ENCODE peak calls at places on chromosomes 5 and 9, in nine cellular contexts. One of them, this sample, is unnamed.

GRCh38 chr9:35891649-35892048 is 14.4 kb upstream of the HRCT1 start:
- DNase-seq in cardiac muscle cell: no peak
- DNase-seq in WERI-Rb-1: no peak
- DNase-seq in astrocyte of the spinal cord: no peak
- DNase-seq in psoas muscle: no peak
- DNase-seq in stomach: no peak
- DNase-seq in nephron progenitor cell: no peak
- DNase-seq in BJ: no peak
- DNase-seq in upper lobe of left lung: no peak
- DNase-seq in this sample: no peak

GRCh38 chr5:175854231-175855040 is 16.9 kb upstream of the CPLX2 start:
- DNase-seq in BJ: no peak
- DNase-seq in upper lobe of left lung: no peak
- DNase-seq in psoas muscle: peak; percentile 20
- DNase-seq in nephron progenitor cell: no peak
- DNase-seq in astrocyte of the spinal cord: no peak
- DNase-seq in WERI-Rb-1: no peak
- DNase-seq in cardiac muscle cell: no peak
- DNase-seq in stomach: peak; percentile 33
- DNase-seq in this sample: no peak

GRCh38 chr9:10252174-10252573 is 360.6 kb downstream of the PTPRD start:
- DNase-seq in upper lobe of left lung: no peak
- DNase-seq in astrocyte of the spinal cord: no peak
- DNase-seq in nephron progenitor cell: no peak
- DNase-seq in WERI-Rb-1: no peak
- DNase-seq in cardiac muscle cell: no peak
- DNase-seq in psoas muscle: no peak
- DNase-seq in BJ: no peak
- DNase-seq in stomach: peak; percentile 79
- DNase-seq in this sample: no peak

GRCh38 chr9:81456431-81456970 is 232.8 kb downstream of the TLE1 start:
- DNase-seq in cardiac muscle cell: no peak
- DNase-seq in nephron progenitor cell: no peak
- DNase-seq in upper lobe of left lung: no peak
- DNase-seq in astrocyte of the spinal cord: peak; percentile 65
- DNase-seq in WERI-Rb-1: no peak
- DNase-seq in stomach: no peak
- DNase-seq in BJ: peak; percentile 26
- DNase-seq in psoas muscle: no peak
- DNase-seq in this sample: no peak

GRCh38 chr5:180210961-180211760 is 2.1 kb upstream of the RASGEF1C start:
- DNase-seq in cardiac muscle cell: no peak
- DNase-seq in upper lobe of left lung: no peak
- DNase-seq in nephron progenitor cell: no peak
- DNase-seq in psoas muscle: no peak
- DNase-seq in astrocyte of the spinal cord: no peak
- DNase-seq in BJ: no peak
- DNase-seq in WERI-Rb-1: no peak
- DNase-seq in stomach: no peak
- DNase-seq in this sample: no peak

GRCh38 chr9:131420913-131421312 is 27.0 kb downstream of the PRRC2B start:
- DNase-seq in stomach: no peak
- DNase-seq in nephron progenitor cell: no peak
- DNase-seq in astrocyte of the spinal cord: peak; percentile 54
- DNase-seq in upper lobe of left lung: peak; percentile 60
- DNase-seq in cardiac muscle cell: no peak
- DNase-seq in BJ: no peak
- DNase-seq in psoas muscle: peak; percentile 18
- DNase-seq in WERI-Rb-1: no peak
- DNase-seq in this sample: peak; percentile 35

GRCh38 chr9:92191801-92192200 is 76.6 kb upstream of the SPTLC1 start:
- DNase-seq in nephron progenitor cell: no peak
- DNase-seq in BJ: peak; percentile 74
- DNase-seq in WERI-Rb-1: no peak
- DNase-seq in cardiac muscle cell: no peak
- DNase-seq in stomach: no peak
- DNase-seq in upper lobe of left lung: no peak
- DNase-seq in psoas muscle: no peak
- DNase-seq in astrocyte of the spinal cord: peak; percentile 16
- DNase-seq in this sample: no peak

GRCh38 chr5:23977996-23978395 is 470.6 kb downstream of the PRDM9 start:
- DNase-seq in BJ: no peak
- DNase-seq in upper lobe of left lung: no peak
- DNase-seq in WERI-Rb-1: peak; percentile 62
- DNase-seq in stomach: no peak
- DNase-seq in astrocyte of the spinal cord: no peak
- DNase-seq in psoas muscle: no peak
- DNase-seq in nephron progenitor cell: peak; percentile 46
- DNase-seq in cardiac muscle cell: no peak
- DNase-seq in this sample: no peak

GRCh38 chr9:16196206-16196605 is 643.4 kb downstream of the CCDC171 start:
- DNase-seq in stomach: no peak
- DNase-seq in astrocyte of the spinal cord: no peak
- DNase-seq in cardiac muscle cell: no peak
- DNase-seq in upper lobe of left lung: no peak
- DNase-seq in WERI-Rb-1: no peak
- DNase-seq in psoas muscle: no peak
- DNase-seq in nephron progenitor cell: no peak
- DNase-seq in BJ: no peak
- DNase-seq in this sample: no peak

GRCh38 chr9:129446828-129447550 is 173.9 kb downstream of the C9orf50 start:
- DNase-seq in WERI-Rb-1: peak; percentile 93
- DNase-seq in cardiac muscle cell: no peak
- DNase-seq in upper lobe of left lung: no peak
- DNase-seq in BJ: no peak
- DNase-seq in astrocyte of the spinal cord: no peak
- DNase-seq in psoas muscle: no peak
- DNase-seq in stomach: no peak
- DNase-seq in nephron progenitor cell: no peak
- DNase-seq in this sample: no peak

GRCh38 chr5:149999359-149999758 is 1.1 kb downstream of the TIGD6 start:
- DNase-seq in astrocyte of the spinal cord: no peak
- DNase-seq in nephron progenitor cell: no peak
- DNase-seq in stomach: no peak
- DNase-seq in upper lobe of left lung: no peak
- DNase-seq in BJ: no peak
- DNase-seq in psoas muscle: no peak
- DNase-seq in cardiac muscle cell: no peak
- DNase-seq in WERI-Rb-1: no peak
- DNase-seq in this sample: no peak

GRCh38 chr9:104606202-104606601 is 775 bp upstream of the OR13C2 start:
- DNase-seq in upper lobe of left lung: no peak
- DNase-seq in astrocyte of the spinal cord: no peak
- DNase-seq in stomach: no peak
- DNase-seq in WERI-Rb-1: no peak
- DNase-seq in nephron progenitor cell: no peak
- DNase-seq in BJ: no peak
- DNase-seq in psoas muscle: no peak
- DNase-seq in cardiac muscle cell: no peak
- DNase-seq in this sample: no peak

GRCh38 chr5:74643160-74643562 is 2.6 kb upstream of the ENC1 start:
- DNase-seq in psoas muscle: no peak
- DNase-seq in BJ: peak; percentile 78
- DNase-seq in cardiac muscle cell: no peak
- DNase-seq in stomach: no peak
- DNase-seq in astrocyte of the spinal cord: peak; percentile 87
- DNase-seq in upper lobe of left lung: peak; percentile 63
- DNase-seq in WERI-Rb-1: no peak
- DNase-seq in nephron progenitor cell: no peak
- DNase-seq in this sample: no peak

GRCh38 chr9:137396227-137396626 is 26.7 kb downstream of the EXD3 start:
- DNase-seq in nephron progenitor cell: no peak
- DNase-seq in astrocyte of the spinal cord: peak; percentile 92
- DNase-seq in psoas muscle: peak; percentile 29
- DNase-seq in WERI-Rb-1: no peak
- DNase-seq in upper lobe of left lung: no peak
- DNase-seq in BJ: peak; percentile 17
- DNase-seq in stomach: no peak
- DNase-seq in cardiac muscle cell: no peak
- DNase-seq in this sample: no peak

GRCh38 chr5:142845402-142845901 is 75.3 kb downstream of the ARHGAP26 start:
- DNase-seq in stomach: no peak
- DNase-seq in nephron progenitor cell: no peak
- DNase-seq in upper lobe of left lung: no peak
- DNase-seq in psoas muscle: no peak
- DNase-seq in cardiac muscle cell: peak; percentile 44
- DNase-seq in astrocyte of the spinal cord: no peak
- DNase-seq in BJ: no peak
- DNase-seq in WERI-Rb-1: no peak
- DNase-seq in this sample: no peak

GRCh38 chr5:42749020-42749419 is 7.6 kb upstream of the CCDC152 start:
- DNase-seq in BJ: no peak
- DNase-seq in astrocyte of the spinal cord: no peak
- DNase-seq in nephron progenitor cell: no peak
- DNase-seq in stomach: no peak
- DNase-seq in psoas muscle: no peak
- DNase-seq in cardiac muscle cell: no peak
- DNase-seq in upper lobe of left lung: no peak
- DNase-seq in WERI-Rb-1: no peak
- DNase-seq in this sample: no peak

GRCh38 chr5:82314964-82315728 is 37.0 kb upstream of the RPS23 start:
- DNase-seq in upper lobe of left lung: no peak
- DNase-seq in WERI-Rb-1: no peak
- DNase-seq in cardiac muscle cell: no peak
- DNase-seq in BJ: no peak
- DNase-seq in nephron progenitor cell: no peak
- DNase-seq in astrocyte of the spinal cord: peak; percentile 67
- DNase-seq in stomach: no peak
- DNase-seq in psoas muscle: no peak
- DNase-seq in this sample: no peak

DNA sequence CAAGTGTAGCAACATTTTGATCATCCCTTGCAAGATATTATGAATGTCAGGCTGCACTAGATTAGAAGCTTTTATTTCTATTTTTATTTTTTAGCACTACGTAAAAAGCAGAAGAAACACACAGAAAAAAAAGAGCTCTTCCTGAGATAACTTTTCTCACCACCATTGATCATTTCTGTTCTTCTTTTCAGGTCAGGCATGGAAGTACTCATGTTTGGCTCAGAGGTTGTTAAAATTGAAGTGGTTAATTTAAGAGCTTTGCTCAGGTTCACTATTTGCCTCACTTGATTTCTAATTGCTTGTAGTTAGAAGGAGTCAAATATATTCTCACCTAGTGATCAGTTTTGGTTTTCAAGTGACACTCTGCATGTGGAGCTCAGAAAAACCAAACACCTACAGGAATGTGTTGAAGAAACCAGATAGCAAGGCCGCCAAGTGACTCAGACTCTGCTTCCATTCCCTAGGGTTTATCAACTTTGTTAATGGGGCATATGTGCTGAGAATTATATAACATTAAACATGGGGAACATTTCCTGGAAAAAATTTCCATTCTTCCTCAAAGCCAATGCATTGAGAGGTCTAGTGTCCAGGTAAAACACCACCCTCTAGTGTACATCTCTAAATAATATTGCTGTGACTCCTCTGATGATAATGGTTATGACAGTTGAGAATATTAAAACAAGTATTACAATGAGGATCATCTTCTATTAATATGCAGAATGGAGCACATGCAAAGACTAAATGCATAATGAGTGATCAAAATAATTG is 679.7 kb downstream of the CETN3 start:
- DNase-seq in stomach: no peak
- DNase-seq in BJ: no peak
- DNase-seq in upper lobe of left lung: no peak
- DNase-seq in psoas muscle: no peak
- DNase-seq in astrocyte of the spinal cord: peak; percentile 16
- DNase-seq in nephron progenitor cell: no peak
- DNase-seq in WERI-Rb-1: no peak
- DNase-seq in cardiac muscle cell: no peak
- DNase-seq in this sample: no peak
- TF ChIP-seq CTCF in stomach: no peak
- TF ChIP-seq CTCF in BJ: no peak
- TF ChIP-seq CTCF in upper lobe of left lung: no peak
- TF ChIP-seq CTCF in psoas muscle: peak; percentile 38
- TF ChIP-seq CTCF in astrocyte of the spinal cord: peak; percentile 35
- TF ChIP-seq CTCF in nephron progenitor cell: no peak
- TF ChIP-seq CTCF in WERI-Rb-1: peak; percentile 9
- TF ChIP-seq CTCF in cardiac muscle cell: no peak
- TF ChIP-seq CTCF in this sample: no peak

GRCh38 chr5:9498541-9499497 is 47.1 kb downstream of the SEMA5A start:
- DNase-seq in BJ: no peak
- DNase-seq in stomach: no peak
- DNase-seq in cardiac muscle cell: peak; percentile 35
- DNase-seq in astrocyte of the spinal cord: peak; percentile 39
- DNase-seq in nephron progenitor cell: no peak
- DNase-seq in psoas muscle: no peak
- DNase-seq in upper lobe of left lung: no peak
- DNase-seq in WERI-Rb-1: peak; percentile 71
- DNase-seq in this sample: no peak
- TF ChIP-seq CTCF in BJ: peak; percentile 35
- TF ChIP-seq CTCF in stomach: no peak
- TF ChIP-seq CTCF in cardiac muscle cell: peak; percentile 37
- TF ChIP-seq CTCF in astrocyte of the spinal cord: peak; percentile 64
- TF ChIP-seq CTCF in nephron progenitor cell: peak; percentile 38
- TF ChIP-seq CTCF in psoas muscle: no peak
- TF ChIP-seq CTCF in upper lobe of left lung: no peak
- TF ChIP-seq CTCF in WERI-Rb-1: peak; percentile 82
- TF ChIP-seq CTCF in this sample: no peak

DNA sequence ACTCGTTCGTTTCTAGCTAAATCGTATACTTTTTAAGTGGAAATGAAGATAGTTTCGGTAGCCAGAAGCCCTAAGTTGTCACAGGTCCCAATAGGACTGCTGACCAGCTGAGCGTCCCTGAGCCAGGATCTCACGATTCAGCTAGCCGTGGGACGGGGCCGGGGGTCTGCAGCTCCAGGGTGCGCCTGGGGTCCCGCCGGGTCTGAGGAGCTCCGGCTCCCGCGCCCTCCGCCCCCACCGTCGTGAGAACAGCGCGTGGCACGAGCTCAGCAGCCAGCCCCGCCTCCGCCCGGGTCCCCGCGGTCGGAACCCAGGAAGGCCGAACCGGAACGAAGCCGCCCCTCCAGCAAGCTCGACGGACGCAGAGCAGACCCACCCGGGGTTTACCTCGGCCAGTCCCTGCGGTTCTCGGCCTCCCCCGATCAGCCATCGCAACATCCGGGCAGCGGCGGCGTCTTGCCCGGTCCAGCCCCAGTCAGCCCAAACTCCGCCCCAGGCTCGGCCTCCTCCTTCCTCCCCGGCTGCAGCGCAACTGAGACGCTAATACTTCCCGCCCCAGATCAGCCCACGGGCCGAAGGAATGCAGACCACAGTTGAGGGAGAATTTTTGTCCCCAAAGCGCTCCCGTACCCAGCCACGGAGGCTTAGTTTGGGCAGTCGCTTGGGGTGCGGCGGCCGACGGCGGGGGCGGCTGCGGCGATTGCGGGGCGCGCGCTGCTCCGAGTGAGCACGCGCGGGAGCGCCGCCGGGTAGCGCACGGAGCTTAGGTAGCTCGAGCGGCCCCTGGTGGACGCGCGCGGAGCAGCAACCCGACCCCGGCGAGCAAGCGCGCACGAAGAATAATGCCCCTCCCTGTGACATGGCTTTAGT is at the start of gene WDR41:
- DNase-seq in BJ: peak; percentile 93
- DNase-seq in stomach: peak; percentile 91
- DNase-seq in nephron progenitor cell: peak; percentile 93
- DNase-seq in WERI-Rb-1: peak; percentile 92
- DNase-seq in astrocyte of the spinal cord: peak; percentile 96
- DNase-seq in upper lobe of left lung: peak; percentile 92
- DNase-seq in psoas muscle: peak; percentile 96
- DNase-seq in cardiac muscle cell: peak; percentile 92
- DNase-seq in this sample: peak; percentile 93
- TF ChIP-seq CTCF in BJ: peak; percentile 85
- TF ChIP-seq CTCF in stomach: peak; percentile 95
- TF ChIP-seq CTCF in nephron progenitor cell: peak; percentile 88
- TF ChIP-seq CTCF in WERI-Rb-1: peak; percentile 93
- TF ChIP-seq CTCF in astrocyte of the spinal cord: peak; percentile 86
- TF ChIP-seq CTCF in upper lobe of left lung: peak; percentile 98
- TF ChIP-seq CTCF in psoas muscle: peak; percentile 97
- TF ChIP-seq CTCF in cardiac muscle cell: peak; percentile 87
- TF ChIP-seq CTCF in this sample: peak; percentile 91

GRCh38 chr5:169826618-169827017 is 153.7 kb downstream of the INSYN2B start:
- DNase-seq in upper lobe of left lung: no peak
- DNase-seq in psoas muscle: no peak
- DNase-seq in stomach: no peak
- DNase-seq in BJ: no peak
- DNase-seq in nephron progenitor cell: no peak
- DNase-seq in WERI-Rb-1: no peak
- DNase-seq in astrocyte of the spinal cord: no peak
- DNase-seq in cardiac muscle cell: no peak
- DNase-seq in this sample: no peak
- TF ChIP-seq CTCF in upper lobe of left lung: no peak
- TF ChIP-seq CTCF in psoas muscle: no peak
- TF ChIP-seq CTCF in stomach: no peak
- TF ChIP-seq CTCF in BJ: peak; percentile 33
- TF ChIP-seq CTCF in nephron progenitor cell: no peak
- TF ChIP-seq CTCF in WERI-Rb-1: no peak
- TF ChIP-seq CTCF in astrocyte of the spinal cord: peak; percentile 6
- TF ChIP-seq CTCF in cardiac muscle cell: peak; percentile 29
- TF ChIP-seq CTCF in this sample: no peak

This sample was measured in glutamatergic neuron.